ENCODE peak calls at places on chromosomes 4 and X, in five cellular contexts. D, A, U, T and B are unnamed samples.

GRCh38 chr4:121140712-121141111 is 23.4 kb downstream of the TNIP3 start:
- DNase-seq in U (no peak), D (peak), T (no peak), A (no peak), B (no peak)

GRCh38 chr4:3723232-3723642 is 42.9 kb upstream of the ADRA2C start:
- DNase-seq in T (no peak), U (no peak), D (no peak), A (no peak), B (no peak)

GRCh38 chrX:12010436-12010835 is 127.8 kb upstream of the FRMPD4 start:
- DNase-seq in T (no peak), D (no peak), A (no peak), U (no peak), B (no peak)

GRCh38 chr4:70734168-70734954 is 12.6 kb downstream of the RUFY3 start:
- DNase-seq in A (no peak), D (peak), U (peak), T (no peak), B (no peak)

GRCh38 chr4:71538528-71538927 is 199.7 kb downstream of the SLC4A4 start:
- DNase-seq in T (no peak), D (no peak), A (no peak), U (no peak), B (no peak)

GRCh38 chr4:153115322-153116100 is 88.7 kb upstream of the TRIM2 start:
- DNase-seq in T (no peak), D (peak), A (peak), U (peak), B (peak)

GRCh38 chr4:101074326-101074725 is 273.0 kb downstream of the PPP3CA start:
- DNase-seq in U (no peak), T (no peak), D (no peak), A (no peak), B (no peak)

GRCh38 chrX:8341814-8342590 is 122.6 kb upstream of the VCX3B start:
- DNase-seq in U (no peak), T (no peak), A (no peak), D (no peak), B (peak)

GRCh38 chr4:183960021-183960420 is 54.9 kb downstream of the STOX2 start:
- DNase-seq in D (no peak), T (peak), U (no peak), A (peak), B (peak)